ENCODE peak calls at places on chromosomes 11 and 22, in four cellular contexts. One of them, this sample, is unnamed.
A peak's percentile ranks its signal among the peaks of the same experiment; 100 is the strongest.

GRCh38 chr22:17980638-17981051 is 43.7 kb downstream of the MICAL3 start:
- DNase-seq in B cell: peak; percentile 60
- DNase-seq in BJ: no peak
- DNase-seq in left ventricle myocardium inferior: peak; percentile 31
- DNase-seq in this sample: no peak

GRCh38 chr11:65522640-65523322 is 2.1 kb upstream of the SCYL1 start:
- DNase-seq in B cell: peak; percentile 13
- DNase-seq in BJ: no peak
- DNase-seq in left ventricle myocardium inferior: peak; percentile 13
- DNase-seq in this sample: no peak

GRCh38 chr11:359181-359714 is 10.1 kb upstream of the B4GALNT4 start:
- DNase-seq in B cell: no peak
- DNase-seq in BJ: no peak
- DNase-seq in left ventricle myocardium inferior: no peak
- DNase-seq in this sample: no peak

GRCh38 chr22:45997077-45997774 is 20.3 kb upstream of the WNT7B start:
- DNase-seq in B cell: no peak
- DNase-seq in BJ: peak; percentile 94
- DNase-seq in left ventricle myocardium inferior: peak; percentile 95
- DNase-seq in this sample: no peak

GRCh38 chr11:112886707-112887370 is 74.4 kb upstream of the NCAM1 start:
- DNase-seq in B cell: no peak
- DNase-seq in BJ: no peak
- DNase-seq in left ventricle myocardium inferior: no peak
- DNase-seq in this sample: no peak

GRCh38 chr11:88411265-88411664 is 73.7 kb upstream of the CTSC start:
- DNase-seq in B cell: no peak
- DNase-seq in BJ: peak; percentile 38
- DNase-seq in left ventricle myocardium inferior: no peak
- DNase-seq in this sample: peak; percentile 73

GRCh38 chr22:48146426-48146825 is 1384.0 kb downstream of the TBC1D22A start:
- DNase-seq in B cell: no peak
- DNase-seq in BJ: no peak
- DNase-seq in left ventricle myocardium inferior: no peak
- DNase-seq in this sample: no peak

GRCh38 chr11:12524865-12525264 is 147.5 kb downstream of the PARVA start:
- DNase-seq in B cell: no peak
- DNase-seq in BJ: no peak
- DNase-seq in left ventricle myocardium inferior: peak; percentile 40
- DNase-seq in this sample: no peak

GRCh38 chr11:19181673-19182261 is 20.0 kb downstream of the CSRP3 start:
- DNase-seq in B cell: no peak
- DNase-seq in BJ: no peak
- DNase-seq in left ventricle myocardium inferior: no peak
- DNase-seq in this sample: no peak

GRCh38 chr11:126999366-126999765 is 1.2 kb downstream of the KIRREL3 start:
- DNase-seq in B cell: no peak
- DNase-seq in BJ: no peak
- DNase-seq in left ventricle myocardium inferior: no peak
- DNase-seq in this sample: no peak

GRCh38 chr22:46509416-46510089 is 27.9 kb downstream of the CELSR1 start:
- DNase-seq in B cell: no peak
- DNase-seq in BJ: no peak
- DNase-seq in left ventricle myocardium inferior: no peak
- DNase-seq in this sample: no peak

GRCh38 chr11:82494988-82495432 is 238.7 kb downstream of the FAM181B start:
- DNase-seq in B cell: no peak
- DNase-seq in BJ: no peak
- DNase-seq in left ventricle myocardium inferior: no peak
- DNase-seq in this sample: no peak

GRCh38 chr11:67117667-67118058 is 1.4 kb upstream of the KDM2A start:
- DNase-seq in B cell: no peak
- DNase-seq in BJ: no peak
- DNase-seq in left ventricle myocardium inferior: peak; percentile 38
- DNase-seq in this sample: no peak

DNA sequence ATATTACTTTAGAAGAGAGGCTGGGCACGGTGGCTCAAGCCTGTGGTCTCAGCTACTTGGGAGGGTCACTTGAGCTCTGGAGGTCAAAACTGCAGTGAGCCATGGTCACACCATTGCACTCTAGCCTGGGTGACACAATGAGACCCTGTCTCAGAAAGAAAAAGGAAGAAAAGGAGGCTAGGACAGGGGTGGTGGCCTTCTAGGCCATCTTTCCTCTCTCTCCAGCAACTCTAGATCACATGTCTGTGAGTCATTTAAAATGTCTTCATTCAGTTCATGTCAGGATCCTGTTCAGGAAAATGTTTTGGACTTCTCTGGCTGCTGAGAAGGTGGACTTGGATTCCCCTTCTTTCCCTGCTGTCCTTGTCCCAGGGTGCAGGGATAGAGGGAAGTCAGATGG is 53.3 kb downstream of the PPFIA1 start:
- DNase-seq in B cell: no peak
- DNase-seq in BJ: no peak
- DNase-seq in left ventricle myocardium inferior: no peak
- DNase-seq in this sample: no peak
- TF ChIP-seq CTCF in B cell: no peak
- TF ChIP-seq CTCF in BJ: no peak
- TF ChIP-seq CTCF in left ventricle myocardium inferior: no peak
- TF ChIP-seq CTCF in this sample: no peak

GRCh38 chr22:39559456-39560105 is 11.0 kb upstream of the CACNA1I start:
- DNase-seq in B cell: no peak
- DNase-seq in BJ: no peak
- DNase-seq in left ventricle myocardium inferior: no peak
- DNase-seq in this sample: no peak

GRCh38 chr22:39558254-39558727 is 12.3 kb upstream of the CACNA1I start:
- DNase-seq in B cell: no peak
- DNase-seq in BJ: no peak
- DNase-seq in left ventricle myocardium inferior: no peak
- DNase-seq in this sample: no peak

GRCh38 chr22:39560127-39560526 is 10.4 kb upstream of the CACNA1I start:
- DNase-seq in B cell: no peak
- DNase-seq in BJ: no peak
- DNase-seq in left ventricle myocardium inferior: no peak
- DNase-seq in this sample: no peak

GRCh38 chr22:39558950-39559349 is 11.6 kb upstream of the CACNA1I start:
- DNase-seq in B cell: no peak
- DNase-seq in BJ: no peak
- DNase-seq in left ventricle myocardium inferior: no peak
- DNase-seq in this sample: no peak

DNA sequence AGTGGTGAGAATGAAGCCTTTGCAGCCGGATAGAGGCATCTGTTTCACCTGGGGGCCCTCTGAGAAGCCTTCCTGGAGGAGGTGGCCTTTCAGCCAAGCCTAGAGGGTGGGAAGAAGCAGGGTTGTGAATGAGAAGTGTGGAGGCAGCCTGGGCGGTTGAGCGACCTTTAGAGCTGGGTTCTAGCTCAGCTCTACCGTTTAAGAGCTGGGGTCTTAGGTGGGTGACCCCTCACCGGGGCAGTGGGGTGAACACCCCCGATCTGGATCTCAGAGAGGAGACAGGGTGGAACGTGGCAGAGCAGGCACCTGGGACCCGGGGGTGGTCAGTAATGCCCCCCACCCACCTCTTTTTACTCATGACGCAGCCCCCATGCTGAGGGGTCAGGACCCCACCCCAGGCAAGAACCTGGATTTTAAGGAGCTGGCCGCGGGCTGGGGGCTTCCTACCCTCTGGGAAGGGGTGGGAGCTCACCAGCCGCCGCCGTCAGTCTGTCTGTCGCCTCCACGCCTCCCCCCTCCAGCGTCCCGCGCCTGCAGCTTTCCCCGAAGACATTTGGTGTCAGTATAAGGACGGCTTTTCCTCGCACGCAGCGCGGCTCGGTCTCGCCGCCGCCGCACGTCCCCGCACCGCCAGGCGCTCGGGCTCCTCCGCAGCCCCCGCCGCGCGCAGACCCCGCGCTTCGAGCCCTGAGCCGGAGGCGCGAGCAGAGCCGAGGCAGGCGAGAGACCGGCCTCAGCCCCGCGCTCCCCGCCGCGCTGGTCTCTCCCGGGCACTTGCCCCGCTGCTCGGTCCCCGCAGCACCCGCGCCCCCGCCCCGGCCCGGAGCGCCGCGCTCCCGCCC is 13.4 kb upstream of the CACNA1I start:
- DNase-seq in B cell: peak; percentile 75
- DNase-seq in BJ: no peak
- DNase-seq in left ventricle myocardium inferior: no peak
- DNase-seq in this sample: no peak
- TF ChIP-seq CTCF in B cell: no peak
- TF ChIP-seq CTCF in BJ: no peak
- TF ChIP-seq CTCF in left ventricle myocardium inferior: peak; percentile 15
- TF ChIP-seq CTCF in this sample: peak; percentile 10

GRCh38 chr11:72821920-72822799 is 7.9 kb downstream of the ATG16L2 start:
- DNase-seq in B cell: peak; percentile 85
- DNase-seq in BJ: no peak
- DNase-seq in left ventricle myocardium inferior: peak; percentile 88
- DNase-seq in this sample: peak; percentile 61

GRCh38 chr11:72824020-72824419 is 9.8 kb downstream of the ATG16L2 start:
- DNase-seq in B cell: no peak
- DNase-seq in BJ: no peak
- DNase-seq in left ventricle myocardium inferior: no peak
- DNase-seq in this sample: no peak

GRCh38 chr11:72824811-72825505 is 10.7 kb downstream of the ATG16L2 start:
- DNase-seq in B cell: no peak
- DNase-seq in BJ: no peak
- DNase-seq in left ventricle myocardium inferior: no peak
- DNase-seq in this sample: no peak

GRCh38 chr11:72821221-72821919 is 7.2 kb downstream of the ATG16L2 start:
- DNase-seq in B cell: peak; percentile 43
- DNase-seq in BJ: no peak
- DNase-seq in left ventricle myocardium inferior: no peak
- DNase-seq in this sample: no peak

GRCh38 chr11:72823105-72823804 is 9.0 kb downstream of the ATG16L2 start:
- DNase-seq in B cell: peak; percentile 30
- DNase-seq in BJ: no peak
- DNase-seq in left ventricle myocardium inferior: no peak
- DNase-seq in this sample: no peak
- TF ChIP-seq CTCF in B cell: no peak
- TF ChIP-seq CTCF in BJ: no peak
- TF ChIP-seq CTCF in left ventricle myocardium inferior: no peak
- TF ChIP-seq CTCF in this sample: no peak

GRCh38 chr11:32332990-32333334 is 102.4 kb downstream of the WT1 start:
- DNase-seq in B cell: no peak
- DNase-seq in BJ: no peak
- DNase-seq in left ventricle myocardium inferior: no peak
- DNase-seq in this sample: no peak

GRCh38 chr11:32333335-32333991 is 101.9 kb downstream of the WT1 start:
- DNase-seq in B cell: no peak
- DNase-seq in BJ: no peak
- DNase-seq in left ventricle myocardium inferior: peak; percentile 42
- DNase-seq in this sample: no peak

GRCh38 chr11:32331792-32332191 is 103.5 kb downstream of the WT1 start:
- DNase-seq in B cell: no peak
- DNase-seq in BJ: no peak
- DNase-seq in left ventricle myocardium inferior: no peak
- DNase-seq in this sample: no peak

GRCh38 chr11:32331098-32331497 is 104.2 kb downstream of the WT1 start:
- DNase-seq in B cell: no peak
- DNase-seq in BJ: no peak
- DNase-seq in left ventricle myocardium inferior: no peak
- DNase-seq in this sample: no peak

DNA sequence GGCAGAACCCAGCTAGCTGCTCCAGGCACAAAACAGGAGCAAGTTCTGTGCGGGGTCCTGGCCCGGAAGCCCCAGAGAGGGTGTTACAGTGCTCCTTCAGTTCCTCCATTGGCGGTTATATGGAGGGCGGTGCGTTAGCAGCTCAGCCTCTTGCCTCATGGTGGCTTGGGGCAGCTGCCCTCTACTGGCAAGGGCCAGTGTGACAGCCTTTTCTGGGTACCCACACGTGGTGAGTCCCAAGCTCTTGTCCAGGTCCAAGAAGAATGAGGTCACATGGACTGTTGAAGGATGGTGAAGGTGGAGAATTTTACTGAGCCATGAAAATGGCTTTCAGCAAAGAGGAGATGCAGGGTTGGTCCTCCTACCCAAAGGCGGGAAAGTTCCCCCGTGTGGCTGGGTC is 100.5 kb downstream of the WT1 start:
- DNase-seq in B cell: no peak
- DNase-seq in BJ: no peak
- DNase-seq in left ventricle myocardium inferior: no peak
- DNase-seq in this sample: no peak
- TF ChIP-seq CTCF in B cell: no peak
- TF ChIP-seq CTCF in BJ: peak; percentile 23
- TF ChIP-seq CTCF in left ventricle myocardium inferior: peak; percentile 18
- TF ChIP-seq CTCF in this sample: peak; percentile 30

DNA sequence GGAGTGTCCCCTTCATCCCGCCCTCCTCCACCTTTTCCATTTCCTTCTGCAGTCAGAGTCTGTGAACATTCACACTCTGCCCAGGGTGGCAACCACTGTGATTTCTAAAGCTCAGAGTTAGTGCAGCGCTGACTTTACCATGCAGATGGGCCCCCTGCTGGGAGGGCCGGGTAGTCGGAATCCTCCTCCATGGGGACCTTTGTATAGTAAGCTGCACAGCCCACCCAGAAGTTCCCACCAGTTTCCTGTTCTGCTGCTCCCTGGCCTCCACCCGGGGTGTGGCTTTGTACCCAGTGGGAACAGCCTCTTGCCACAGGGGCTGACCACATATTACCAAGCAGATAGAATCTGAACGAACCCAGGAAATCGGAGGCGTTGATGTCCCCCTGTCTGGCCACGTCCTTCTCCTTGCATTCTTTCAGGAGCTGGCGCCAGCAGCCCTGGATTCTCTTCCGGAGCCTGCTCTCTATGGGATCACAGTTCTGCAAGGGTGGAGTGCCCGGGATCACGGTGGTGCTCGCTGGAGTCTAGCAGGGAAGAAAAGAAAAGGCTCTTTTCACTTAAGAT is 125.3 kb downstream of the MPPED1 start:
- DNase-seq in B cell: no peak
- DNase-seq in BJ: no peak
- DNase-seq in left ventricle myocardium inferior: no peak
- DNase-seq in this sample: no peak
- TF ChIP-seq CTCF in B cell: no peak
- TF ChIP-seq CTCF in BJ: no peak
- TF ChIP-seq CTCF in left ventricle myocardium inferior: no peak
- TF ChIP-seq CTCF in this sample: peak; percentile 19

DNA sequence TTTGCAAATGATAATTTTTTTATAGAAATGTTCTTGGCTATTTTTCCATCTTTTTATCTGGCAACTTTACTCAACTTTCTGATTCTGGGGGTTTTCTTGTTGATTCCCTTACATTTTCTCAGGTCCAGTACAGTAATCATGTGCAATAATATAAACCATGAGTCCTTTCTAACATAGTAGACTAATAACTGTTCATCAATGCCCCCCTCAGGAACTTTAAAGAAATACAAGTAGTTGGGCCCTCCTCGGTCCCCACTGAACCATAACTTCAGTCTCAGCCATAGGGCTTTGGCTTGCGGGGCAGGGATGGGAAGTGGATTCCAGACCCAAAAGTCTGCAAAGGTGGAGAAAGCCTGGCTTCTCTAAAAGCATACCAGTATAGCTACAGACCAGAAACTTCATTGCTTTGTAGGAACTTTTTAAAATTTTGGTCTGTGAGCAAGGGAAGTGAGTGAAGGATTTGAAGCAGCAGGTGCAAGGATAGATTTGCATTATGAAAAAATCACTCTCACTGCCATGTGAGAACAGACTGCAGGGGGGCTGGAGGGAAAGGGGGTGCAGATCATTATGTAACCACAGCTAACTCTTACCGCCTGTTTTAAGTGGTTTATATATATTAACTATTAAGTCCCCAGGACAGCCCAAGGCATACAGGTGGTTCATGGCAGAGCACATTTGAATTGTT is 10.5 kb upstream of the TUB start:
- DNase-seq in B cell: peak; percentile 57
- DNase-seq in BJ: no peak
- DNase-seq in left ventricle myocardium inferior: no peak
- DNase-seq in this sample: no peak
- TF ChIP-seq CTCF in B cell: peak; percentile 40
- TF ChIP-seq CTCF in BJ: peak; percentile 50
- TF ChIP-seq CTCF in left ventricle myocardium inferior: peak; percentile 62
- TF ChIP-seq CTCF in this sample: peak; percentile 48

This sample was measured in retinal pigment epithelial cell.